ENCODE peak calls at places on chromosome 12, in six cellular contexts. One of them, this sample, is unnamed.
A peak's percentile ranks its signal among the peaks of the same experiment; 100 is the strongest.

GRCh38 chr12:120194534-120195395 is at the start of gene GCN1:
- DNase-seq in SK-N-SH: peak; percentile 94
- DNase-seq in K562: peak; percentile 85
- DNase-seq in GM12878: no peak
- DNase-seq in HepG2: peak; percentile 78
- DNase-seq in H1: peak; percentile 62
- DNase-seq in this sample: peak; percentile 74

GRCh38 chr12:59834659-59835474 is 239.0 kb downstream of the SLC16A7 start:
- DNase-seq in SK-N-SH: peak; percentile 9
- DNase-seq in H1: no peak
- DNase-seq in GM12878: no peak
- DNase-seq in K562: peak; percentile 10
- DNase-seq in HepG2: peak; percentile 5
- DNase-seq in this sample: peak; percentile 2

GRCh38 chr12:67748761-67749075 is 100.2 kb downstream of the DYRK2 start:
- DNase-seq in SK-N-SH: no peak
- DNase-seq in K562: no peak
- DNase-seq in HepG2: no peak
- DNase-seq in H1: no peak
- DNase-seq in GM12878: no peak
- DNase-seq in this sample: no peak

GRCh38 chr12:64965920-64966319 is 141.5 kb downstream of the TBC1D30 start:
- DNase-seq in HepG2: no peak
- DNase-seq in SK-N-SH: no peak
- DNase-seq in H1: no peak
- DNase-seq in K562: no peak
- DNase-seq in GM12878: no peak
- DNase-seq in this sample: no peak

GRCh38 chr12:6423267-6424007 is 21.3 kb upstream of the CD27 start:
- DNase-seq in HepG2: peak; percentile 81
- DNase-seq in K562: peak; percentile 75
- DNase-seq in GM12878: no peak
- DNase-seq in H1: peak; percentile 70
- DNase-seq in SK-N-SH: peak; percentile 83
- DNase-seq in this sample: peak; percentile 85

GRCh38 chr12:39230086-39230485 is 212.8 kb downstream of the KIF21A start:
- DNase-seq in SK-N-SH: no peak
- DNase-seq in GM12878: no peak
- DNase-seq in HepG2: no peak
- DNase-seq in K562: no peak
- DNase-seq in H1: no peak
- DNase-seq in this sample: no peak

GRCh38 chr12:22083167-22083566 is 37.1 kb downstream of the CMAS start:
- DNase-seq in SK-N-SH: no peak
- DNase-seq in HepG2: peak; percentile 16
- DNase-seq in GM12878: no peak
- DNase-seq in H1: no peak
- DNase-seq in K562: no peak
- DNase-seq in this sample: no peak

GRCh38 chr12:84856156-84856900 is 56.3 kb downstream of the SLC6A15 start:
- DNase-seq in SK-N-SH: no peak
- DNase-seq in H1: no peak
- DNase-seq in GM12878: no peak
- DNase-seq in K562: no peak
- DNase-seq in HepG2: no peak
- DNase-seq in this sample: no peak

GRCh38 chr12:50452795-50453194 is 52.0 kb upstream of the DIP2B start:
- DNase-seq in H1: no peak
- DNase-seq in GM12878: no peak
- DNase-seq in SK-N-SH: no peak
- DNase-seq in K562: no peak
- DNase-seq in HepG2: no peak
- DNase-seq in this sample: no peak

GRCh38 chr12:50542448-50542847 is 37.7 kb downstream of the DIP2B start:
- DNase-seq in GM12878: no peak
- DNase-seq in HepG2: no peak
- DNase-seq in SK-N-SH: no peak
- DNase-seq in H1: no peak
- DNase-seq in K562: no peak
- DNase-seq in this sample: no peak

GRCh38 chr12:111431772-111432171 is 26.0 kb downstream of the SH2B3 start:
- DNase-seq in HepG2: no peak
- DNase-seq in K562: no peak
- DNase-seq in SK-N-SH: no peak
- DNase-seq in H1: no peak
- DNase-seq in GM12878: no peak
- DNase-seq in this sample: no peak

GRCh38 chr12:6067152-6067916 is 57.1 kb downstream of the VWF start:
- DNase-seq in H1: no peak
- DNase-seq in K562: peak; percentile 27
- DNase-seq in HepG2: peak; percentile 56
- DNase-seq in GM12878: no peak
- DNase-seq in SK-N-SH: peak; percentile 60
- DNase-seq in this sample: no peak

GRCh38 chr12:107131832-107132616 is 38.7 kb upstream of the CRY1 start:
- DNase-seq in SK-N-SH: peak; percentile 52
- DNase-seq in HepG2: peak; percentile 49
- DNase-seq in GM12878: no peak
- DNase-seq in H1: peak; percentile 7
- DNase-seq in K562: peak; percentile 51
- DNase-seq in this sample: peak; percentile 1

GRCh38 chr12:106065506-106065905 is 73.2 kb downstream of the NUAK1 start:
- DNase-seq in HepG2: no peak
- DNase-seq in SK-N-SH: no peak
- DNase-seq in K562: no peak
- DNase-seq in GM12878: no peak
- DNase-seq in H1: no peak
- DNase-seq in this sample: no peak

GRCh38 chr12:106066726-106067325 is 71.9 kb downstream of the NUAK1 start:
- DNase-seq in HepG2: no peak
- DNase-seq in H1: no peak
- DNase-seq in K562: no peak
- DNase-seq in SK-N-SH: no peak
- DNase-seq in GM12878: no peak
- DNase-seq in this sample: no peak

GRCh38 chr12:106067606-106068205 is 71.0 kb downstream of the NUAK1 start:
- DNase-seq in SK-N-SH: no peak
- DNase-seq in K562: no peak
- DNase-seq in HepG2: no peak
- DNase-seq in GM12878: no peak
- DNase-seq in H1: no peak
- DNase-seq in this sample: no peak

GRCh38 chr12:106064622-106065021 is 74.1 kb downstream of the NUAK1 start:
- DNase-seq in GM12878: no peak
- DNase-seq in H1: no peak
- DNase-seq in SK-N-SH: no peak
- DNase-seq in K562: no peak
- DNase-seq in HepG2: no peak
- DNase-seq in this sample: no peak

GRCh38 chr12:106066051-106066705 is 72.6 kb downstream of the NUAK1 start:
- DNase-seq in K562: no peak
- DNase-seq in H1: no peak
- DNase-seq in SK-N-SH: no peak
- DNase-seq in HepG2: no peak
- DNase-seq in GM12878: no peak
- DNase-seq in this sample: no peak
- H3K27ac ChIP-seq in K562: no peak overlapping the region
- H3K27ac ChIP-seq in H1: no peak overlapping the region
- H3K27ac ChIP-seq in SK-N-SH: no peak overlapping the region
- H3K27ac ChIP-seq in HepG2: no peak overlapping the region
- H3K27ac ChIP-seq in GM12878: no peak overlapping the region
- H3K27ac ChIP-seq in this sample: no peak overlapping the region

GRCh38 chr12:91603060-91603459 is 420.4 kb upstream of the DCN start:
- DNase-seq in K562: no peak
- DNase-seq in SK-N-SH: no peak
- DNase-seq in H1: no peak
- DNase-seq in HepG2: no peak
- DNase-seq in GM12878: no peak
- DNase-seq in this sample: no peak
- TF ChIP-seq GABPA in K562: no peak
- TF ChIP-seq GABPA in SK-N-SH: no peak
- TF ChIP-seq GABPA in H1: no peak
- TF ChIP-seq GABPA in HepG2: no peak
- TF ChIP-seq GABPA in GM12878: no peak
- TF ChIP-seq GABPA in this sample: no peak

DNA sequence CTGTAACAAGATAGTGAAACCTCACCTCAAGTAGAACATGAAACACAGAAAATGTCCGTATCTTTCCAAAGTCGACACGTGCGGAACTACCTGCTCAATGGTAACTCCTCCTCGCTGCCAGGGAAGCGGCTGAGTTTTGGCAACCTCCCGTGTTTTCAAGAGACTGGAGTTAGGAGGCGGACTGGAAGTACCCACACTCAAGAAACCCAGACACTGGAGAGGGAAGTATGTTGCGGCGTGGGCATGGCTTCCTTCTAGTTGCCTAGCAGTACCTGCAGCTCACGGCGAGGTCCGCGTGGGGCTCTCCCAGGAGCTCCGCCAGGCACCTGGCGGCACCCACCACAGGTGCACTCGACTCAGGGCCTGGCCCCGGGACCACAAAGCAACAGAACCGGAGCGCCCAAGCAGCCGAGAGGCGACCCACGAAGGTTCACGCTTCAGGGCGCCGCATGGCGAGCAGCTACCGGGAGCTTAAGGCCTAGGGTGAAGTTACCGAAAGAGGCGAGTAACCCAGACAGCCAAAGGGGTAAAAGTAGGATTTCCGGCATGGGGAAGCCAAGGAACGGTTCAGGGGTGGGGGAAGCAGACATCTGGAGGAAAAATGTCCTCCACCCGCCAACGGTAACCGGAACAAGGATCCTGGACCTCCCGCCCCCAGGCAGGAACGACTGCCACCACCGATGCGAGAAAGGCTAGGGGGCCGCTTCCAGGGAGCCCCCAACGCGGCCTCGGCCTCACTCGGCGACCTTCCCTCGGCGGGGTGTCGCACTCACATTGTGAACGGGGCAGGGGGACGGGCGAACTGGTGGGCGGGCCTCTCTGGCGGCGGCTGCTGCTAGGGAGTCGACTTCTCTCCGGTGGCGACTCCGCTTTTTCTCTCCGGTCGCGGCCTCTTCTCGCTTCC is 607 bp downstream of the PTGES3 start:
- DNase-seq in SK-N-SH: no peak
- DNase-seq in H1: no peak
- DNase-seq in HepG2: no peak
- DNase-seq in K562: peak; percentile 65
- DNase-seq in GM12878: no peak
- DNase-seq in this sample: peak; percentile 70
- H3K27ac ChIP-seq in SK-N-SH: peak overlapping the region; percentile 95
- H3K27ac ChIP-seq in H1: peak overlapping the region; percentile 92
- H3K27ac ChIP-seq in HepG2: peak overlapping the region; percentile 99
- H3K27ac ChIP-seq in K562: peak overlapping the region; percentile 99
- H3K27ac ChIP-seq in GM12878: peak overlapping the region; percentile 99
- H3K27ac ChIP-seq in this sample: peak overlapping the region; percentile 99

GRCh38 chr12:108803428-108804105 is 53.8 kb downstream of the SSH1 start:
- DNase-seq in SK-N-SH: peak; percentile 86
- DNase-seq in K562: peak; percentile 82
- DNase-seq in HepG2: peak; percentile 75
- DNase-seq in GM12878: peak; percentile 57
- DNase-seq in H1: no peak
- DNase-seq in this sample: peak; percentile 51
- TF ChIP-seq GABPA in SK-N-SH: no peak
- TF ChIP-seq GABPA in K562: no peak
- TF ChIP-seq GABPA in HepG2: no peak
- TF ChIP-seq GABPA in GM12878: no peak
- TF ChIP-seq GABPA in H1: no peak
- TF ChIP-seq GABPA in this sample: no peak

GRCh38 chr12:52418576-52419110 is 12.5 kb upstream of the KRT82 start:
- DNase-seq in GM12878: no peak
- DNase-seq in H1: no peak
- DNase-seq in K562: no peak
- DNase-seq in HepG2: no peak
- DNase-seq in SK-N-SH: no peak
- DNase-seq in this sample: no peak

GRCh38 chr12:52415870-52416750 is 10.0 kb upstream of the KRT82 start:
- DNase-seq in HepG2: no peak
- DNase-seq in H1: no peak
- DNase-seq in SK-N-SH: no peak
- DNase-seq in K562: no peak
- DNase-seq in GM12878: no peak
- DNase-seq in this sample: no peak

GRCh38 chr12:52414936-52415335 is 8.8 kb upstream of the KRT82 start:
- DNase-seq in H1: no peak
- DNase-seq in K562: no peak
- DNase-seq in SK-N-SH: no peak
- DNase-seq in HepG2: no peak
- DNase-seq in GM12878: no peak
- DNase-seq in this sample: no peak

GRCh38 chr12:52417742-52418141 is 11.6 kb upstream of the KRT82 start:
- DNase-seq in H1: no peak
- DNase-seq in HepG2: no peak
- DNase-seq in K562: no peak
- DNase-seq in GM12878: no peak
- DNase-seq in SK-N-SH: no peak
- DNase-seq in this sample: no peak

GRCh38 chr12:52416788-52417187 is 10.7 kb upstream of the KRT82 start:
- DNase-seq in K562: no peak
- DNase-seq in HepG2: no peak
- DNase-seq in SK-N-SH: no peak
- DNase-seq in GM12878: no peak
- DNase-seq in H1: no peak
- DNase-seq in this sample: no peak
- H3K27ac ChIP-seq in K562: no peak overlapping the region
- H3K27ac ChIP-seq in HepG2: no peak overlapping the region
- H3K27ac ChIP-seq in SK-N-SH: no peak overlapping the region
- H3K27ac ChIP-seq in GM12878: no peak overlapping the region
- H3K27ac ChIP-seq in H1: no peak overlapping the region
- H3K27ac ChIP-seq in this sample: no peak overlapping the region

GRCh38 chr12:99339663-99340062 is 307.9 kb upstream of the GARIN6 start:
- DNase-seq in H1: no peak
- DNase-seq in SK-N-SH: no peak
- DNase-seq in HepG2: no peak
- DNase-seq in GM12878: no peak
- DNase-seq in K562: no peak
- DNase-seq in this sample: no peak

GRCh38 chr12:99332936-99333591 is 314.5 kb upstream of the GARIN6 start:
- DNase-seq in GM12878: no peak
- DNase-seq in SK-N-SH: no peak
- DNase-seq in K562: no peak
- DNase-seq in H1: no peak
- DNase-seq in HepG2: no peak
- DNase-seq in this sample: no peak

DNA sequence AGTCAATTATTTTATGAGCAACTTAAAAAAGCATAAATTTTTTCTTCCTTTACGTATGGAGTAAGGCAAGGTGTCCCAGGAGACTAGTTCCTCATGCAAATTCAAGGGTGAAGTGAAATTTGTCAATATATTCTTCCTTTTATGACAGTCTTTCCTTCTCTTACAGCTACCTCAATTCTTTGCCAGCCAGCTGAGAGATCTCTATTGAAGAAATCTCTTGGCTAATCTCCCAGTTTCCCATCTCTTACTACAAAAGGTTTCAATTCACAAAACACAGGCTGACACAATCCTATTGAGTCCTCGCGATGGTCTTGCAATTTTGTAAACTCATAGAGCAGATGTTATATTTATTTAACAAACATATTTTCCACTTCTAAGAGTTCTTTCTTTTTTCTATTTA is 312.8 kb upstream of the GARIN6 start:
- DNase-seq in HepG2: no peak
- DNase-seq in K562: no peak
- DNase-seq in SK-N-SH: no peak
- DNase-seq in GM12878: no peak
- DNase-seq in H1: no peak
- DNase-seq in this sample: no peak
- TF ChIP-seq GABPA in HepG2: no peak
- TF ChIP-seq GABPA in K562: no peak
- TF ChIP-seq GABPA in SK-N-SH: no peak
- TF ChIP-seq GABPA in GM12878: no peak
- TF ChIP-seq GABPA in H1: no peak
- TF ChIP-seq GABPA in this sample: no peak

This sample was measured in HL-60.